ENCODE peak calls at places on chromosomes 5 and 9, in ten cellular contexts. W is MCF 10A, S is HFF-Myc, D is WTC11, I is left ventricle myocardium inferior, R is endothelial cell, V is epithelial cell of esophagus, M is stomach, P is nephron progenitor cell, E is Peyer's patch. Z is an unnamed sample.

GRCh38 chr5:33148076-33148501 is 292.7 kb upstream of the TARS1 start:
- DNase-seq in R (no peak), I (peak), E (no peak), D (no peak), S (peak), W (peak), V (peak), M (no peak), P (no peak), Z (no peak)

GRCh38 chr9:106834888-106835287 is 28.1 kb upstream of the ZNF462 start:
- DNase-seq in E (no peak), M (no peak), W (no peak), R (no peak), I (no peak), P (no peak), S (no peak), V (no peak), D (no peak), Z (no peak)

GRCh38 chr5:52786937-52787599 is 648 bp upstream of the ITGA1 start:
- DNase-seq in V (peak), R (no peak), W (peak), E (peak), P (no peak), I (no peak), M (peak), S (no peak), D (peak), Z (no peak)

GRCh38 chr9:93084471-93084881 is 11.5 kb upstream of the CARD19 start:
- DNase-seq in S (no peak), E (no peak), I (no peak), V (no peak), D (peak), M (no peak), W (no peak), R (no peak), P (no peak), Z (peak)

GRCh38 chr9:87816041-87816440 is 66.6 kb upstream of the SPATA31E1 start:
- DNase-seq in W (peak), P (no peak), E (no peak), M (no peak), V (peak), R (no peak), I (no peak), S (peak), D (no peak), Z (no peak)

GRCh38 chr5:159206368-159206767 is 3.0 kb downstream of the RNF145 start:
- DNase-seq in V (no peak), S (no peak), M (no peak), E (no peak), P (no peak), W (no peak), R (no peak), I (no peak), D (no peak), Z (no peak)

GRCh38 chr9:122318284-122318683 is 52.5 kb upstream of the PTGS1 start:
- DNase-seq in V (no peak), I (no peak), E (no peak), S (no peak), M (no peak), W (no peak), P (no peak), D (no peak), R (no peak), Z (no peak)

GRCh38 chr5:88695232-88695631 is 187.8 kb downstream of the MEF2C start:
- DNase-seq in V (no peak), P (no peak), I (no peak), M (no peak), W (no peak), E (no peak), S (no peak), R (no peak), D (no peak), Z (no peak)

GRCh38 chr5:17056056-17056690 is 120.1 kb upstream of the MYO10 start:
- DNase-seq in E (no peak), W (peak), P (no peak), I (no peak), D (no peak), R (no peak), S (no peak), M (no peak), V (peak), Z (no peak)

GRCh38 chr9:98888794-98889495 is 54.8 kb upstream of the COL15A1 start:
- DNase-seq in I (no peak), M (no peak), R (no peak), W (no peak), S (no peak), V (no peak), E (no peak), P (no peak), D (no peak), Z (no peak)

GRCh38 chr9:18911714-18912342 is 121.2 kb downstream of the SAXO1 start:
- DNase-seq in R (no peak), M (no peak), D (no peak), E (no peak), V (no peak), W (no peak), P (no peak), I (no peak), S (no peak), Z (no peak)

GRCh38 chr5:176660530-176660859 is 13.2 kb downstream of the TSPAN17 start:
- DNase-seq in D (no peak), E (no peak), M (no peak), W (no peak), S (no peak), R (no peak), P (no peak), V (no peak), I (no peak), Z (no peak)

GRCh38 chr5:56479701-56480304 is 246.7 kb upstream of the ANKRD55 start:
- DNase-seq in P (peak), E (peak), V (no peak), I (no peak), M (no peak), W (no peak), R (no peak), D (no peak), S (no peak), Z (no peak)

GRCh38 chr5:7053528-7054209 is 340.4 kb downstream of the TENT4A start:
- DNase-seq in W (no peak), E (no peak), V (no peak), M (no peak), I (no peak), S (no peak), D (no peak), P (no peak), R (no peak), Z (no peak)

GRCh38 chr5:16179936-16180788 is 571 bp upstream of the MARCHF11 start:
- DNase-seq in R (peak), D (peak), M (no peak), W (no peak), E (no peak), P (no peak), V (no peak), S (no peak), I (no peak), Z (no peak)

GRCh38 chr5:1882337-1883119 is at the start of gene IRX4:
- DNase-seq in E (no peak), W (peak), D (peak), P (peak), S (no peak), I (no peak), R (no peak), M (no peak), V (peak), Z (no peak)

GRCh38 chr5:36209664-36210063 is 32.1 kb downstream of the NADK2 start:
- DNase-seq in M (no peak), E (no peak), D (no peak), S (no peak), V (peak), P (no peak), R (no peak), W (peak), I (no peak), Z (no peak)

DNA sequence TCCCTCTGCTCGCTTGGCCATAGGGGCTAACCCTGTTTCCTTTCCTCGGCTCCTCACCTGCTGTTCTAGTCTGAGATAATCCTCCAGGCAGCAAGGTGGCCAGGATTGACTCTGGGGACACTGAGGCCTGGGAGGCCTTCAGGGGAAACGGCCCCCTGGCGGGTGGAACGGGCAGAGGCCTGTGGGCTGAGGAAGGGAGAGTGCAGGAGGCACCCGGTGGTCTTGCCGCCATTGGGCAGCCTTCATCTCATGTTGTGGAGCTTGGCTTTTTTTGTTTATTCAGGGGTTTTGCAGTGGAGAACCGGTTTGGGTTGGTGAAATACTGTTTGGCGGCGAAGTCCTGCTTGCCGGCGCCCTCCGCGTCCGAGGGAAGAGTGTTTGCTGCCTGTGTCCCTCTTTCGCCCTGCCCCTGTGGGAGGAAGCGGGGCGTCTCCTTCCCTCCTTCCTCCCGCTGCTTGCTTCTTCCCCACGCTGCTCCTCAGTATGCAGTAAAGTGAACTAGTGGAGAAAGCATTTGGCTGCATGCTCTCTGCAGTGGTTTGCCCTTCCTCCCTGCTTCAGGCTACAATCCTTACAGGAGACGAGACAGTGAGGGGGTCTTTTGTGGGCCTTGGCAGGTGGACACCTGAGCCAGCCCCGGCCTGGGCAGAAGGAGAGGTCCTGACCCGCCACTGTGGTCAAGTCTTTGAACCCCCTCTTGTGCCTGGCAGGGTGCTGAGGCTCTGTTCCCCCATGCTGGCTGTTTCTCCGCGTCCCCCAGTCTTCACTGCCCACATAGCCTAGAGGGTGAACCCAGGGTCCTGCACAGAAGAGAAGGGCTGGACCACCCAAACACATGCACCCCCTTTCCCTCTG is 30.8 kb upstream of the PRDM12 start:
- DNase-seq in I (no peak), P (no peak), V (no peak), R (no peak), M (no peak), W (no peak), S (no peak), E (no peak), D (no peak), Z (no peak)
- TF ChIP-seq CTCF in I (no peak), P (no peak), V (no peak), R (no peak), M (no peak), W (no peak), S (no peak), E (no peak), D (no peak), Z (no peak)

DNA sequence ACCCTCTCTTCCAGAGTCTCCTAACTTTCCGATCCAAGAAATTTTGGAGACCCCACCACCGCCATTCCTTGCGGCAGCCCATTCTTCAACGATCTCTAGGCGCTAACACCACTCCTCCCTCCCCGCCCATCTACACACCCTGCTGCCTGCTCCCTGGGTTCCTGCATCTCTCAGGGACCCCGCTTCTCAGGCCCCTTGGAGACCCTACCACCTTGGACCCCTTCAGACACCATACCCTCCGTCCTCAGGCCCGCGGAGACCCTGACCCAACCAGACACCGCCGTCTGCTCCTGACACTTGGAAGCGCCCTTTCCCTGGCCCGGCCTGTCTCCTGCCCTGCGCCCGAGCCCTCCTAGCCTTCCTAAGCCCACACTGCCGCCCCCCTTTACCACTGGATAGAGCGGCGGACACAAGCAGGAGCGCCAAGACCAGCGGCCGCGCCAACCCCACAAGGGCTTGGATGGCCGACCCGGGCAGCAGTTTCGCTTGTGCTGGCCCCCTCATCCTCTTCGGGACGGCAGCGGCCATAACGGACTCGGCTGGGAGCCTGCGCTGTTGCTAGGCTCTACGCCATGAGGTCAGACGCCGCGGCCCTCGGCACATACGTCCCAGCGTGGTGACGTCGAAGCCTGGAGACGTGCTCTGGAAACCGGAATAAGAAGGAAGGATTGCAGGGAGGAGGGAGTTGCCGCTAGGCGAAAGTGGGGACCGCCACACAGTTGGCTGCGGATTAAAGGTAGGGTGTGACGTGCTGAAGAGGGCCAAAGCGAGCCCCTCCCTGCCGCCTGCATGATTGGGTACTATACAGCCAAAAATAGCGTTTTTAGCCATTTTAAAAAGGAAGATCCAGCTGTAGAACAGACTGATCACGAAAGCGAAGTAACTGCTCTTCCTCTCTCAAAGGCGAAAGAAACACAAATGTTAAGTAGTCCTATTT is at the start of gene C5orf15:
- DNase-seq in V (peak), W (peak), I (peak), M (peak), E (peak), D (peak), S (peak), P (peak), R (peak), Z (peak)
- TF ChIP-seq CTCF in V (peak), W (no peak), I (peak), M (no peak), E (no peak), D (no peak), S (no peak), P (no peak), R (no peak), Z (no peak)

GRCh38 chr9:109141375-109141774 is 21.6 kb upstream of the TMEM245 start:
- DNase-seq in M (no peak), V (no peak), D (no peak), W (no peak), E (no peak), P (no peak), S (no peak), I (no peak), R (no peak), Z (no peak)

GRCh38 chr9:109138421-109138820 is 18.7 kb upstream of the TMEM245 start:
- DNase-seq in D (no peak), I (no peak), R (no peak), P (no peak), E (no peak), M (no peak), W (no peak), S (no peak), V (no peak), Z (no peak)

GRCh38 chr9:109145062-109145461 is 22.0 kb downstream of the FRRS1L start:
- DNase-seq in R (no peak), E (no peak), W (no peak), D (no peak), V (no peak), S (no peak), M (no peak), I (no peak), P (no peak), Z (no peak)

GRCh38 chr9:109139851-109140250 is 20.1 kb upstream of the TMEM245 start:
- DNase-seq in P (no peak), R (no peak), M (no peak), I (no peak), V (peak), S (no peak), E (no peak), W (no peak), D (no peak), Z (no peak)

GRCh38 chr9:109143881-109144562 is 23.0 kb downstream of the FRRS1L start:
- DNase-seq in D (peak), I (no peak), P (no peak), R (no peak), S (peak), E (no peak), M (no peak), W (peak), V (peak), Z (no peak)
- TF ChIP-seq CTCF in D (no peak), I (no peak), P (peak), R (peak), S (peak), E (no peak), M (no peak), W (no peak), V (peak), Z (no peak)

GRCh38 chr5:126488362-126489065 is 65.3 kb downstream of the GRAMD2B start:
- DNase-seq in S (no peak), R (no peak), P (no peak), E (no peak), D (no peak), I (no peak), W (no peak), V (no peak), M (no peak), Z (no peak)

GRCh38 chr5:126486332-126486731 is 63.1 kb downstream of the GRAMD2B start:
- DNase-seq in E (no peak), W (no peak), M (no peak), P (no peak), I (no peak), R (no peak), D (no peak), V (no peak), S (no peak), Z (no peak)

GRCh38 chr5:126492939-126493338 is 69.7 kb downstream of the GRAMD2B start:
- DNase-seq in I (no peak), S (no peak), R (no peak), V (peak), E (no peak), W (peak), M (no peak), P (no peak), D (peak), Z (no peak)

GRCh38 chr5:126487596-126487995 is 64.4 kb downstream of the GRAMD2B start:
- DNase-seq in I (no peak), P (no peak), M (no peak), V (no peak), D (no peak), W (no peak), E (no peak), R (no peak), S (no peak), Z (no peak)

DNA sequence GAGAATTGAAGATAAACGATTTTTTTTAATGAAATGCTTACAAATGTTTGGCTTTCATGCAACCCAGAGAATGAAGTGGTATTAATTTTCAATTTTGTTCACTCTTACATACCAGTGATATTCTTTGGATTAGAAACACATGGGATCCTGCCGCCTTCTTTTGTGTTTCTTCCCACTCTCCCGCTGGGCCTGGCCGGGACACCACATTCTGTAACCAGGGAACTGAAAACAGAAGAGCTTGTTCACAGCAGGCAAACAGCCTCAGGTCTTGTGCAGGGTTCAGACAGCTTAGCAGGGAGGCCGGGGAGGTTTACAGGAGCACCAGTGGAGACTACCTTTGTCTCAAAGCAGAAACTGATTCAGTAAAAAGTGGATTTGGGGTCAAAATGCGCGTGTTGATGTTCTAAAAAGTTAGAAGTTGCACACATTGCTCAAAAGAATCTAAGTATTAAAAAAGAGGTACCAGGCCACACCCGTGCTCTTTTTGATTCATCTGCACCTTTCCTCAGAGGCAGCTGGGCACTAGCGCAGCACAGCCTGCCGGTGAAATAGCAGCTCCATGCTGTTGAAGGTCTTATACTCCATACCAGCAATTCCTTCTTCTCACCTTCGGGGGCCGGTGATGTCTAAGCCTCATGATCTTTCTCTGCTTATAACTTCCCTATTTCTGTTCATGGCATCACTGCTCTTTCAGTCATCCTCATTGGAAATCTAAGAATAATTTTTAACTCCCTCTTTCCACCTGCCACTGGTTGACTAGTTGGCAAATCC is 67.1 kb downstream of the GRAMD2B start:
- DNase-seq in E (no peak), R (no peak), V (peak), M (no peak), I (no peak), P (peak), S (peak), D (peak), W (no peak), Z (no peak)
- TF ChIP-seq CTCF in E (no peak), R (no peak), V (peak), M (no peak), I (no peak), P (no peak), S (peak), D (no peak), W (no peak), Z (no peak)

GRCh38 chr9:132412089-132412488 is 2.1 kb downstream of the CFAP77 start:
- DNase-seq in D (peak), S (no peak), P (peak), W (peak), I (no peak), M (no peak), E (no peak), R (peak), V (peak), Z (no peak)

GRCh38 chr9:132409828-132410528 is at the start of gene CFAP77:
- DNase-seq in S (no peak), V (peak), D (peak), P (peak), W (peak), E (peak), M (peak), I (peak), R (peak), Z (no peak)

GRCh38 chr9:132410642-132411041 is 631 bp downstream of the CFAP77 start:
- DNase-seq in M (no peak), P (no peak), R (no peak), E (no peak), D (no peak), I (no peak), V (no peak), S (no peak), W (no peak), Z (no peak)

GRCh38 chr9:132408521-132408920 is 1.5 kb upstream of the CFAP77 start:
- DNase-seq in I (peak), R (no peak), M (no peak), E (no peak), V (no peak), S (no peak), W (no peak), P (no peak), D (no peak), Z (no peak)

DNA sequence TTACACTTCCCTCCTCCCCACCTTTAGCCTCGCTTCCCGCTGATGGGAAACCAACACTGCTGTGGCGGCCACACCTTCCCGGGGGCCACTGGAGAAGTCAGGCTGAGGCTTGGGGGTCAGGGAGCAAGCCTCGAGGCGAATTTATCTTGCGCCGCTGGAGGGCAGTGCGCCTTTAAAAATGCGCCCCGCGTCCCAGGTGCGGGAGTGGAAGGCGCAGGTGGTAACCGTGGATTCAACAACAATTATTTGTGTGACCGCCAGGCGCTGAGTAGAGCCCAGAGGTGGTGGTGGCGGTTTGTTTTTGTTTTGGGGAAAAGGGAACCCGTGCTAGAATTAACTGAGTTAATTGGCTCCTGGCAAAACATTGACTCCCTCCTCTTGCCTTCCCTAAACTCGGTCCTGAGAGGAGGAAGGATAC is 1.1 kb downstream of the CFAP77 start:
- DNase-seq in I (peak), S (no peak), D (peak), E (peak), M (peak), R (peak), W (peak), P (peak), V (peak), Z (no peak)
- TF ChIP-seq CTCF in I (peak), S (peak), D (peak), E (peak), M (no peak), R (peak), W (peak), P (peak), V (peak), Z (peak)